ENCODE peak calls at places on chromosomes 7 and 10, in eight cellular contexts. One of them, this sample, is unnamed.
A peak's percentile ranks its signal among the peaks of the same experiment; 100 is the strongest.

GRCh38 chr7:2471022-2471329 is 5.2 kb downstream of the GRIFIN start:
- DNase-seq in stomach: no peak
- DNase-seq in NT2/D1: no peak
- DNase-seq in osteoblast: peak; percentile 95
- DNase-seq in SK-N-SH: peak; percentile 39
- DNase-seq in neural progenitor cell: no peak
- DNase-seq in astrocyte: peak; percentile 64
- DNase-seq in esophagus muscularis mucosa: no peak
- DNase-seq in this sample: no peak

GRCh38 chr10:75951026-75951589 is 519.7 kb downstream of the LRMDA start:
- DNase-seq in NT2/D1: no peak
- DNase-seq in osteoblast: no peak
- DNase-seq in astrocyte: no peak
- DNase-seq in SK-N-SH: no peak
- DNase-seq in esophagus muscularis mucosa: no peak
- DNase-seq in stomach: no peak
- DNase-seq in neural progenitor cell: no peak
- DNase-seq in this sample: no peak

GRCh38 chr10:82319558-82319957 is 444.6 kb downstream of the NRG3 start:
- DNase-seq in NT2/D1: no peak
- DNase-seq in esophagus muscularis mucosa: no peak
- DNase-seq in SK-N-SH: no peak
- DNase-seq in neural progenitor cell: peak; percentile 59
- DNase-seq in stomach: no peak
- DNase-seq in astrocyte: no peak
- DNase-seq in osteoblast: no peak
- DNase-seq in this sample: peak; percentile 7

GRCh38 chr7:141011443-141011842 is 3.3 kb downstream of the MRPS33 start:
- DNase-seq in esophagus muscularis mucosa: no peak
- DNase-seq in NT2/D1: no peak
- DNase-seq in SK-N-SH: no peak
- DNase-seq in osteoblast: no peak
- DNase-seq in neural progenitor cell: no peak
- DNase-seq in stomach: no peak
- DNase-seq in astrocyte: no peak
- DNase-seq in this sample: no peak

GRCh38 chr7:41921453-41921912 is 218.6 kb upstream of the INHBA start:
- DNase-seq in neural progenitor cell: no peak
- DNase-seq in esophagus muscularis mucosa: peak; percentile 72
- DNase-seq in SK-N-SH: no peak
- DNase-seq in osteoblast: no peak
- DNase-seq in NT2/D1: no peak
- DNase-seq in astrocyte: peak; percentile 49
- DNase-seq in stomach: no peak
- DNase-seq in this sample: no peak

GRCh38 chr10:129755075-129756020 is 208.7 kb downstream of the EBF3 start:
- DNase-seq in stomach: peak; percentile 17
- DNase-seq in esophagus muscularis mucosa: peak; percentile 78
- DNase-seq in osteoblast: peak; percentile 22
- DNase-seq in SK-N-SH: no peak
- DNase-seq in neural progenitor cell: no peak
- DNase-seq in astrocyte: no peak
- DNase-seq in NT2/D1: no peak
- DNase-seq in this sample: no peak

GRCh38 chr10:12350167-12350872 is 973 bp downstream of the CAMK1D start:
- DNase-seq in neural progenitor cell: peak; percentile 70
- DNase-seq in stomach: no peak
- DNase-seq in astrocyte: peak; percentile 48
- DNase-seq in NT2/D1: no peak
- DNase-seq in SK-N-SH: peak; percentile 62
- DNase-seq in esophagus muscularis mucosa: no peak
- DNase-seq in osteoblast: peak; percentile 92
- DNase-seq in this sample: peak; percentile 77

GRCh38 chr10:102335184-102335583 is 60.3 kb upstream of the NFKB2 start:
- DNase-seq in osteoblast: no peak
- DNase-seq in esophagus muscularis mucosa: peak; percentile 92
- DNase-seq in SK-N-SH: no peak
- DNase-seq in astrocyte: no peak
- DNase-seq in neural progenitor cell: no peak
- DNase-seq in NT2/D1: no peak
- DNase-seq in stomach: peak; percentile 33
- DNase-seq in this sample: no peak

GRCh38 chr7:22052221-22052639 is 106.5 kb upstream of the CDCA7L start:
- DNase-seq in neural progenitor cell: peak; percentile 40
- DNase-seq in esophagus muscularis mucosa: no peak
- DNase-seq in stomach: no peak
- DNase-seq in SK-N-SH: no peak
- DNase-seq in osteoblast: peak; percentile 50
- DNase-seq in NT2/D1: no peak
- DNase-seq in astrocyte: no peak
- DNase-seq in this sample: no peak

GRCh38 chr7:53035499-53036412 is at the start of gene POM121L12:
- DNase-seq in neural progenitor cell: no peak
- DNase-seq in astrocyte: no peak
- DNase-seq in stomach: no peak
- DNase-seq in osteoblast: peak; percentile 39
- DNase-seq in NT2/D1: no peak
- DNase-seq in esophagus muscularis mucosa: no peak
- DNase-seq in SK-N-SH: no peak
- DNase-seq in this sample: no peak

GRCh38 chr10:91287912-91288311 is 67.4 kb downstream of the PCGF5 start:
- DNase-seq in osteoblast: no peak
- DNase-seq in NT2/D1: no peak
- DNase-seq in neural progenitor cell: no peak
- DNase-seq in stomach: no peak
- DNase-seq in astrocyte: no peak
- DNase-seq in SK-N-SH: no peak
- DNase-seq in esophagus muscularis mucosa: no peak
- DNase-seq in this sample: no peak

GRCh38 chr7:19009241-19009935 is 108.0 kb downstream of the TWIST1 start:
- DNase-seq in stomach: no peak
- DNase-seq in esophagus muscularis mucosa: no peak
- DNase-seq in osteoblast: no peak
- DNase-seq in astrocyte: peak; percentile 60
- DNase-seq in NT2/D1: no peak
- DNase-seq in neural progenitor cell: no peak
- DNase-seq in SK-N-SH: no peak
- DNase-seq in this sample: no peak

GRCh38 chr7:121562274-121562673 is 166.2 kb upstream of the FAM3C start:
- DNase-seq in astrocyte: peak; percentile 42
- DNase-seq in esophagus muscularis mucosa: no peak
- DNase-seq in stomach: no peak
- DNase-seq in NT2/D1: no peak
- DNase-seq in SK-N-SH: no peak
- DNase-seq in neural progenitor cell: no peak
- DNase-seq in osteoblast: no peak
- DNase-seq in this sample: no peak

GRCh38 chr7:29329686-29330085 is 135.1 kb downstream of the CHN2 start:
- DNase-seq in osteoblast: no peak
- DNase-seq in neural progenitor cell: no peak
- DNase-seq in NT2/D1: no peak
- DNase-seq in SK-N-SH: no peak
- DNase-seq in stomach: no peak
- DNase-seq in esophagus muscularis mucosa: no peak
- DNase-seq in astrocyte: no peak
- DNase-seq in this sample: no peak

GRCh38 chr10:12975266-12975665 is 26.2 kb downstream of the CCDC3 start:
- DNase-seq in osteoblast: peak; percentile 53
- DNase-seq in NT2/D1: no peak
- DNase-seq in neural progenitor cell: peak; percentile 19
- DNase-seq in esophagus muscularis mucosa: no peak
- DNase-seq in stomach: no peak
- DNase-seq in astrocyte: no peak
- DNase-seq in SK-N-SH: no peak
- DNase-seq in this sample: peak; percentile 38

GRCh38 chr10:28594401-28594800 is 61.5 kb downstream of the WAC start:
- DNase-seq in NT2/D1: no peak
- DNase-seq in astrocyte: no peak
- DNase-seq in SK-N-SH: no peak
- DNase-seq in neural progenitor cell: no peak
- DNase-seq in osteoblast: no peak
- DNase-seq in esophagus muscularis mucosa: no peak
- DNase-seq in stomach: no peak
- DNase-seq in this sample: no peak

DNA sequence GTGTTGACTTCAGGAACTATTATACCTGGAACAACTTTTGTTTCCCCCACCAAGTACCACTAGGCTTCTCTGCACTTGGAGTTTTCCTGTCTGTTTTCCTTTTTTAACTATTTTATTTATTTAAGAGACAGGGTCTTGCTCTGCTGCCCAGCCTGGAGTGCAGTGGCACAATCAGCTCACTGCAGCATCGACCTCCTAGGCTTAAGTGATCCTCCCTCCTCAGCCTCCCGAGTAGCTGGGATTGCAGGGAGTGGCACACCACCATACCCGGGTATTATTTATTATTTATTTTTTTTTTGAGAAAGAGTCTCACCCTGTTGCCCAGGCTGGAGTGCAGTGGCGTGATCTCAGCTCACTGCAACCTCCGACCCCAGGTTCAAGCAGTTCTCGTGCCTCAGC is 2.1 kb upstream of the GIGYF1 start:
- DNase-seq in SK-N-SH: no peak
- DNase-seq in osteoblast: no peak
- DNase-seq in astrocyte: no peak
- DNase-seq in neural progenitor cell: no peak
- DNase-seq in NT2/D1: no peak
- DNase-seq in esophagus muscularis mucosa: no peak
- DNase-seq in stomach: no peak
- DNase-seq in this sample: no peak
- H3K4me3 ChIP-seq in SK-N-SH: no peak overlapping the region
- H3K4me3 ChIP-seq in osteoblast: no peak overlapping the region
- H3K4me3 ChIP-seq in astrocyte: no peak overlapping the region
- H3K4me3 ChIP-seq in neural progenitor cell: no peak overlapping the region
- H3K4me3 ChIP-seq in NT2/D1: no peak overlapping the region
- H3K4me3 ChIP-seq in esophagus muscularis mucosa: no peak overlapping the region
- H3K4me3 ChIP-seq in stomach: no peak overlapping the region
- H3K4me3 ChIP-seq in this sample: peak overlapping the region; percentile 10

GRCh38 chr10:49679480-49679893 is at the start of gene C10orf53:
- DNase-seq in neural progenitor cell: peak; percentile 89
- DNase-seq in stomach: no peak
- DNase-seq in SK-N-SH: peak; percentile 95
- DNase-seq in esophagus muscularis mucosa: peak; percentile 57
- DNase-seq in NT2/D1: no peak
- DNase-seq in osteoblast: peak; percentile 71
- DNase-seq in astrocyte: peak; percentile 12
- DNase-seq in this sample: peak; percentile 93

GRCh38 chr10:49686651-49687050 is 7.2 kb downstream of the C10orf53 start:
- DNase-seq in esophagus muscularis mucosa: peak; percentile 68
- DNase-seq in NT2/D1: no peak
- DNase-seq in stomach: no peak
- DNase-seq in neural progenitor cell: no peak
- DNase-seq in astrocyte: no peak
- DNase-seq in osteoblast: no peak
- DNase-seq in SK-N-SH: no peak
- DNase-seq in this sample: no peak

GRCh38 chr10:49678827-49679479 is 498 bp upstream of the C10orf53 start:
- DNase-seq in stomach: no peak
- DNase-seq in esophagus muscularis mucosa: peak; percentile 81
- DNase-seq in astrocyte: no peak
- DNase-seq in neural progenitor cell: no peak
- DNase-seq in SK-N-SH: peak; percentile 33
- DNase-seq in osteoblast: no peak
- DNase-seq in NT2/D1: no peak
- DNase-seq in this sample: no peak

DNA sequence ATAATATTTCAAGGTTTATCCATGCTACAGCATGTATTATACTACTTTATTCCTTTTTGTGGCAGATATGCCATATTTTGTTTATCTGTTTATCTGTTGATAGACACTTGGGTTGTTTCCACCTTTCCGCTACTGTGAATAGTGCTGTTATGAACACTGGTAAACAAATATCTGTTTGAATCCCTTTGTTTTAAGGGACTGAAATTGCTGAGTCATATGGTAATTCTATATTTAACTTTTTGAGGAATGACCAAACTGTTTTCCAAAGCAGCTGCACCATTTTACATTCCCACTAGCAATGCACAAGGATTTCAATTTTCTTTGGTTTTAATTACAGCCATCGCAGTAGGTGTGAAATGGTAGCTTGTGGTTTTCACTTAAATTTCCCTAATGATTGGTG is 3.4 kb downstream of the C10orf53 start:
- DNase-seq in neural progenitor cell: no peak
- DNase-seq in osteoblast: no peak
- DNase-seq in astrocyte: no peak
- DNase-seq in NT2/D1: no peak
- DNase-seq in SK-N-SH: no peak
- DNase-seq in stomach: no peak
- DNase-seq in esophagus muscularis mucosa: no peak
- DNase-seq in this sample: no peak
- H3K27me3 ChIP-seq in neural progenitor cell: peaks cover 57% of the 10 kb centered on the region
- H3K27me3 ChIP-seq in osteoblast: peaks cover 19% of the 10 kb centered on the region
- H3K27me3 ChIP-seq in astrocyte: peaks cover 7% of the 10 kb centered on the region
- H3K27me3 ChIP-seq in NT2/D1: peaks cover 50% of the 10 kb centered on the region
- H3K27me3 ChIP-seq in SK-N-SH: no peaks in the 10 kb centered on the region
- H3K27me3 ChIP-seq in stomach: peaks cover 15% of the 10 kb centered on the region
- H3K27me3 ChIP-seq in esophagus muscularis mucosa: no peaks in the 10 kb centered on the region
- H3K27me3 ChIP-seq in this sample: peaks cover 44% of the 10 kb centered on the region

GRCh38 chr7:38179719-38180333 is 1.8 kb downstream of the STARD3NL start:
- DNase-seq in esophagus muscularis mucosa: no peak
- DNase-seq in stomach: no peak
- DNase-seq in SK-N-SH: no peak
- DNase-seq in neural progenitor cell: no peak
- DNase-seq in NT2/D1: no peak
- DNase-seq in osteoblast: peak; percentile 78
- DNase-seq in astrocyte: no peak
- DNase-seq in this sample: no peak
- H3K4me3 ChIP-seq in esophagus muscularis mucosa: peak overlapping the region; percentile 74
- H3K4me3 ChIP-seq in stomach: peak overlapping the region; percentile 79
- H3K4me3 ChIP-seq in SK-N-SH: peak overlapping the region; percentile 91
- H3K4me3 ChIP-seq in neural progenitor cell: peak overlapping the region; percentile 84
- H3K4me3 ChIP-seq in NT2/D1: no peak overlapping the region
- H3K4me3 ChIP-seq in osteoblast: peak overlapping the region; percentile 94
- H3K4me3 ChIP-seq in astrocyte: peak overlapping the region; percentile 89
- H3K4me3 ChIP-seq in this sample: no peak overlapping the region

DNA sequence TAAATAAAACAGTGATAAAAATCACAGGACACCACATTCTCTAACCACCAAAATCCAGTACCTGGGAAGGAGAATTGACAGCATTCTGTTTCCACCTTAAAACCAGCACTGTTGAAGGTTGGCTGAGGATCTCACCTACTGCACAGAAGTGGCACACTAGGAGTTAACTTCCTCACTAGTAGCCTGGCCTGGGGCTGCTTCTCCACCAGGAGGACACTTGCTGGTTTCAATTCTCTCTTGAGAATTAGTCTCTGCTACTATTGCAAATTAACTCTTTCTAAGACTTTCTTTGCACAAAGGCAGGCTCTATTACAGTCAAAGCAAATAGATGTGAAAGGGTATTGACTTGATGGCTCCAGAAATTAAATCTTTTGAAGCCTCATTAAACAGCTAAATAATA is 2.3 kb upstream of the CTTNBP2 start:
- DNase-seq in osteoblast: no peak
- DNase-seq in SK-N-SH: no peak
- DNase-seq in neural progenitor cell: peak; percentile 84
- DNase-seq in NT2/D1: peak; percentile 55
- DNase-seq in esophagus muscularis mucosa: no peak
- DNase-seq in astrocyte: no peak
- DNase-seq in stomach: no peak
- DNase-seq in this sample: peak; percentile 65
- H3K27me3 ChIP-seq in osteoblast: peaks cover 38% of the 10 kb centered on the region
- H3K27me3 ChIP-seq in SK-N-SH: peaks cover 49% of the 10 kb centered on the region
- H3K27me3 ChIP-seq in neural progenitor cell: no peaks in the 10 kb centered on the region
- H3K27me3 ChIP-seq in NT2/D1: peaks cover 8% of the 10 kb centered on the region
- H3K27me3 ChIP-seq in esophagus muscularis mucosa: no peaks in the 10 kb centered on the region
- H3K27me3 ChIP-seq in astrocyte: no peaks in the 10 kb centered on the region
- H3K27me3 ChIP-seq in stomach: peaks cover 24% of the 10 kb centered on the region
- H3K27me3 ChIP-seq in this sample: no peaks in the 10 kb centered on the region